ENCODE peak calls at places on chromosome 6, in ten cellular contexts. I is sigmoid colon, U is vagina, Q is spleen, F is endothelial cell of umbilical vein, L is prostate gland, W is breast epithelium, A is transverse colon, T is HL-60, K is Panc1. O is an unnamed sample.

GRCh38 chr6:4103929-4104328 is 25.0 kb upstream of the FAM217A start:
- DNase-seq in I (no peak), U (no peak), Q (no peak), F (no peak), L (peak; percentile 69), W (peak; percentile 35), A (no peak), T (no peak), K (no peak), O (no peak)

GRCh38 chr6:25889877-25890853 is 16.1 kb upstream of the SLC17A3 start:
- DNase-seq in I (no peak), U (no peak), Q (no peak), F (peak; percentile 73), L (peak; percentile 42), W (no peak), A (peak; percentile 20), T (no peak), K (peak; percentile 17), O (no peak)

GRCh38 chr6:106765496-106765895 is 136.1 kb downstream of the QRSL1 start:
- DNase-seq in I (no peak), U (no peak), Q (no peak), F (no peak), L (no peak), W (no peak), A (no peak), T (no peak), K (no peak), O (no peak)

GRCh38 chr6:169965239-169965638 is 213.8 kb downstream of the ERMARD start:
- DNase-seq in I (no peak), U (no peak), Q (no peak), F (no peak), L (no peak), W (peak; percentile 4), A (no peak), T (no peak), K (no peak), O (no peak)

GRCh38 chr6:113909224-113909856 is 52.2 kb downstream of the MARCKS start:
- DNase-seq in I (no peak), U (no peak), Q (no peak), F (peak; percentile 81), L (peak; percentile 29), W (no peak), A (no peak), T (peak; percentile 26), K (peak; percentile 39), O (peak; percentile 30)

GRCh38 chr6:30076333-30076732 is 764 bp upstream of the RNF39 start:
- DNase-seq in I (no peak), U (no peak), Q (no peak), F (no peak), L (no peak), W (no peak), A (no peak), T (no peak), K (no peak), O (no peak)

GRCh38 chr6:134577998-134578397 is 260.1 kb upstream of the SGK1 start:
- DNase-seq in I (no peak), U (no peak), Q (no peak), F (peak; percentile 40), L (no peak), W (no peak), A (no peak), T (no peak), K (no peak), O (no peak)

GRCh38 chr6:53151676-53152075 is 3.0 kb upstream of the GCM1 start:
- DNase-seq in I (no peak), U (no peak), Q (no peak), F (no peak), L (no peak), W (no peak), A (no peak), T (no peak), K (no peak), O (no peak)

GRCh38 chr6:79710127-79710526 is 79.0 kb downstream of the SH3BGRL2 start:
- DNase-seq in I (no peak), U (no peak), Q (no peak), F (no peak), L (no peak), W (no peak), A (peak; percentile 10), T (no peak), K (no peak), O (no peak)

GRCh38 chr6:150403458-150404245 is 34.8 kb downstream of the IYD start:
- DNase-seq in I (no peak), U (no peak), Q (no peak), F (peak; percentile 92), L (peak; percentile 39), W (peak; percentile 35), A (no peak), T (no peak), K (no peak), O (no peak)

GRCh38 chr6:81376745-81377144 is 375.7 kb downstream of the TENT5A start:
- DNase-seq in I (no peak), U (no peak), Q (no peak), F (no peak), L (no peak), W (no peak), A (no peak), T (no peak), K (no peak), O (no peak)

GRCh38 chr6:33430991-33431879 is 11.4 kb downstream of the SYNGAP1 start:
- DNase-seq in I (peak; percentile 88), U (no peak), Q (peak; percentile 94), F (peak; percentile 53), L (peak; percentile 26), W (no peak), A (peak; percentile 68), T (peak; percentile 58), K (no peak), O (peak; percentile 94)
- TF ChIP-seq POLR2AphosphoS5 in I (no peak), U (no peak), Q (peak; percentile 37), F (no peak), L (peak; percentile 18), W (no peak), A (no peak), T (no peak), K (no peak), O (no peak)

DNA sequence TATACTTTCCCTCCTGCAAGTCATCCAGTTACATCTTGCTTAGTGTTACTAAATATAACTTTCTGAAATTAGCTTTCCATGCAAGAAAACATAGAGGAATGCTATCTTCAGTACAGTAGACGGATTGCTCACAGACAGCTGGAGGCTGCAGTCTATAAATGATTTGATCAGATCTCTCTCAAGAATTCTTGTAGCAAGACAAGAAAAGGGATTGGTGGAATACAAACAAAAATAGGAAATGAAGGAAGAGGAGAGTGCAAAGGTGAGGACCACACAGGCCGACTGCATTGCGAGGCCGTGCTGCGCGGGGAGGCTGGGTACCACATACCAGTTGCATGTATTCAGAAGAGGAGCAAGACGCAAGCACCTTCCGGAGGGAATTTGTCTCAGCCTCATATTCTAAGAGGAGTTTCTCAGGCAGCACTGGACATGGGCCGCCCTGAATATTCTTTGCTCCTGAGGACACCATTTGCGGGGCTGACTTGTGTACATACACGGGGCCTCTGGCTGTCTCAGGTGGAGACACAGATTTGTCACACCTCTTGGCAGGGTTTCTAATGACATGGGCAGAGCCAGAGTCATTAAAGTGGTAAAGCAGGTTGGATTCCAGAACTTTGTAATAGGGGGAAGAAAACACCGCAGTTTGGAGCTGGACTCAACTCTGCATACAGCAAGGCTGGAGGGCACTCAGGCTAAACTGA is 22.7 kb upstream of the KIF25 start:
- DNase-seq in I (no peak), U (no peak), Q (no peak), F (peak; percentile 31), L (peak; percentile 68), W (no peak), A (peak; percentile 68), T (no peak), K (no peak), O (no peak)
- TF ChIP-seq POLR2AphosphoS5 in I (no peak), U (no peak), Q (no peak), F (no peak), L (peak; percentile 54), W (no peak), A (no peak), T (no peak), K (no peak), O (no peak)

GRCh38 chr6:40252531-40253258 is 318.4 kb upstream of the MOCS1 start:
- DNase-seq in I (no peak), U (no peak), Q (no peak), F (no peak), L (no peak), W (no peak), A (no peak), T (no peak), K (no peak), O (no peak)

GRCh38 chr6:40256831-40257230 is 322.6 kb upstream of the MOCS1 start:
- DNase-seq in I (no peak), U (no peak), Q (no peak), F (no peak), L (no peak), W (no peak), A (no peak), T (no peak), K (no peak), O (no peak)

GRCh38 chr6:40249935-40250334 is 315.7 kb upstream of the MOCS1 start:
- DNase-seq in I (no peak), U (no peak), Q (no peak), F (no peak), L (no peak), W (no peak), A (no peak), T (no peak), K (no peak), O (no peak)

GRCh38 chr6:40247516-40248115 is 313.4 kb upstream of the MOCS1 start:
- DNase-seq in I (no peak), U (peak; percentile 71), Q (no peak), F (no peak), L (no peak), W (no peak), A (no peak), T (no peak), K (no peak), O (no peak)

GRCh38 chr6:40251609-40252008 is 317.3 kb upstream of the MOCS1 start:
- DNase-seq in I (no peak), U (no peak), Q (no peak), F (no peak), L (no peak), W (no peak), A (peak; percentile 8), T (no peak), K (no peak), O (no peak)
- TF ChIP-seq POLR2AphosphoS5 in I (no peak), U (no peak), Q (no peak), F (no peak), L (no peak), W (no peak), A (no peak), T (no peak), K (no peak), O (no peak)

DNA sequence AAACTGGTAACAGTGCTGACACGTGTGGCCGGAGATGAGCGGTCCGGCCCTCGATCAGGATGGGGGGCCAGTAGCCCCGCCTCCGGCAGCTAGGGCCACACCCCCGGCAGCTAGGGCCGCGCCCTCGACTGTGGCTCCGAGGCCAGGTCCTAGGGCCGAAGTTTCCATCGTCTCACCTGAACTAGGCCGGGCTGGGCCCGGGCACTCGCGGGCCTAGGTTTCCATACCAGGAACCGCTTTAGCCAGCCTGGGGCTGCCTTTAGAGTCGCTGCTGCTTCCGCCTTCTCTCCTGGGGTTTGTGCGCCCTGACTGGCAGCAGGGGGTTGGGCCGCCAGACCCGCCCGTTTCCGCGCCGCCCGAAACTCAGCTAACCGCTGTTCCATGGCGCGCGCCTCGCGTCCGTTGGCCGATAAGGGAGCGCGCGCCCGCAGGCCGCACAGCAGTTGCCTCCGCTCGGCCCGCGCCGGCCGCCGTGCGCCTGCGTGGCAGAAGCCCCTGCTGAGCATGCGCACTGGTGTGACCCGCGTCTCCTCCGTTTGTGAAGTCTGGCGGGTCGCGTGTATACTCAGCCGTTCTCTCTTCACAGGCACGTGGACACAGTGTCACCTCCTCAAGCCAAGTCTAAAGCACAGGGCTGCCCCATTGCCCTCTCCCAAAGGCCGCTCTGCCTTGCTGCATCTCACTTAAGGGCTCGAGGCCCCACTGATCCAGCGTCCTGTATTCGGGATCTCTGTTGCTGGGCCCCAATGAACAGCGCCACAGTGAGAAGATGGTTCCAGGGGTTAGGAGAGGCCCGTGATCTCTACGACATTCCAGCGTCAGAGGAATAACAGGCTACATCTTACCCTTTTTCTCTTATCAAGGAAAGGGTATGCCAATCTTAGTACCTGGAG is at the start of gene SAYSD1:
- DNase-seq in I (peak; percentile 96), U (peak; percentile 90), Q (peak; percentile 99), F (peak; percentile 92), L (peak; percentile 88), W (peak; percentile 84), A (peak; percentile 94), T (peak; percentile 92), K (peak; percentile 69), O (peak; percentile 84)
- TF ChIP-seq POLR2AphosphoS5 in I (peak; percentile 88), U (no peak), Q (peak; percentile 94), F (peak; percentile 68), L (peak; percentile 50), W (peak; percentile 84), A (peak; percentile 85), T (peak; percentile 69), K (peak; percentile 61), O (peak; percentile 24)

O was measured in GM12891.